ENCODE peak calls at places on chromosome 18, in six cellular contexts. V, O, P, C, H and D are unnamed samples.

GRCh38 chr18:34978953-34979608 is 62.1 kb upstream of the MAPRE2 start:
- DNase-seq in V (peak), O (peak), P (peak), C (peak), H (peak), D (peak)

GRCh38 chr18:9771977-9772660 is 64.0 kb downstream of the RAB31 start:
- DNase-seq in V (no peak), O (no peak), P (no peak), C (no peak), H (no peak), D (no peak)

GRCh38 chr18:56576826-56577573 is 61.4 kb downstream of the TXNL1 start:
- DNase-seq in V (no peak), O (no peak), P (peak), C (no peak), H (no peak), D (no peak)

GRCh38 chr18:3055861-3056260 is 42.9 kb upstream of the LPIN2 start:
- DNase-seq in V (peak), O (no peak), P (no peak), C (no peak), H (no peak), D (no peak)

GRCh38 chr18:43486462-43486861 is 209.2 kb upstream of the SYT4 start:
- DNase-seq in V (no peak), O (no peak), P (no peak), C (no peak), H (no peak), D (no peak)

GRCh38 chr18:51897884-51898283 is 442.1 kb upstream of the DCC start:
- DNase-seq in V (no peak), O (no peak), P (no peak), C (no peak), H (no peak), D (peak)

GRCh38 chr18:9048808-9049494 is 53.5 kb upstream of the NDUFV2 start:
- DNase-seq in V (no peak), O (no peak), P (no peak), C (no peak), H (no peak), D (no peak)

GRCh38 chr18:69992776-69993175 is 45.1 kb upstream of the CD226 start:
- DNase-seq in V (no peak), O (no peak), P (no peak), C (no peak), H (peak), D (no peak)

GRCh38 chr18:34787931-34788532 is 77.9 kb downstream of the DTNA start:
- DNase-seq in V (peak), O (peak), P (no peak), C (peak), H (peak), D (peak)

GRCh38 chr18:11565716-11566115 is 43.7 kb upstream of the SLC35G4 start:
- DNase-seq in V (no peak), O (no peak), P (no peak), C (no peak), H (no peak), D (no peak)

GRCh38 chr18:51041677-51042076 is 11.7 kb downstream of the SMAD4 start:
- DNase-seq in V (no peak), O (no peak), P (no peak), C (no peak), H (no peak), D (no peak)

GRCh38 chr18:9869713-9870430 is 15.9 kb upstream of the TXNDC2 start:
- DNase-seq in V (peak), O (peak), P (no peak), C (no peak), H (no peak), D (peak)

GRCh38 chr18:48123324-48123723 is 192.9 kb upstream of the SMAD2 start:
- DNase-seq in V (peak), O (no peak), P (no peak), C (no peak), H (no peak), D (no peak)

GRCh38 chr18:75202976-75203375 is 6.0 kb downstream of the PTGR3 start:
- DNase-seq in V (no peak), O (no peak), P (no peak), C (no peak), H (no peak), D (no peak)